ENCODE peak calls at places on chromosomes 7 and 10, in seven cellular contexts. P, C, M, N, W, L and A are unnamed samples.

GRCh38 chr10:70458329-70459060 is 17.0 kb upstream of the NODAL start:
- DNase-seq in P (no peak), C (no peak), M (no peak), N (peak), W (peak), L (peak), A (no peak)

GRCh38 chr7:86785641-86786040 is 141.9 kb downstream of the GRM3 start:
- DNase-seq in P (no peak), C (no peak), M (no peak), N (no peak), W (no peak), L (no peak), A (no peak)

GRCh38 chr10:5732141-5732540 is 47.5 kb downstream of the TASOR2 start:
- DNase-seq in P (no peak), C (no peak), M (no peak), N (peak), W (no peak), L (peak), A (no peak)

GRCh38 chr7:108570146-108570755 is 577 bp downstream of the DNAJB9 start:
- DNase-seq in P (peak), C (no peak), M (peak), N (peak), W (peak), L (peak), A (peak)

GRCh38 chr10:46250898-46251856 is 35.6 kb upstream of the ANTXRL start:
- DNase-seq in P (no peak), C (no peak), M (no peak), N (no peak), W (no peak), L (no peak), A (no peak)

GRCh38 chr7:100863406-100863950 is 3.7 kb upstream of the TRIP6 start:
- DNase-seq in P (no peak), C (no peak), M (no peak), N (no peak), W (peak), L (peak), A (peak)

GRCh38 chr7:8133188-8133848 is 128.6 kb downstream of the ICA1 start:
- DNase-seq in P (no peak), C (no peak), M (no peak), N (no peak), W (no peak), L (no peak), A (no peak)

GRCh38 chr10:79090134-79090803 is 21.5 kb downstream of the ZMIZ1 start:
- DNase-seq in P (no peak), C (no peak), M (no peak), N (no peak), W (no peak), L (no peak), A (no peak)

GRCh38 chr7:123844712-123845219 is at the start of gene HYAL4:
- DNase-seq in P (no peak), C (no peak), M (no peak), N (no peak), W (no peak), L (no peak), A (no peak)

GRCh38 chr7:149422914-149423285 is 38.0 kb downstream of the ZNF777 start:
- DNase-seq in P (no peak), C (no peak), M (peak), N (no peak), W (no peak), L (peak), A (no peak)

GRCh38 chr10:33808475-33808874 is 474.0 kb upstream of the NRP1 start:
- DNase-seq in P (no peak), C (no peak), M (no peak), N (no peak), W (no peak), L (no peak), A (no peak)

GRCh38 chr10:76946268-76946667 is 691.3 kb downstream of the KCNMA1 start:
- DNase-seq in P (no peak), C (no peak), M (no peak), N (no peak), W (no peak), L (no peak), A (no peak)

GRCh38 chr10:46551701-46552525 is 4.5 kb downstream of the GPRIN2 start:
- DNase-seq in P (no peak), C (no peak), M (no peak), N (peak), W (no peak), L (peak), A (no peak)

GRCh38 chr7:29976673-29977072 is 12.9 kb downstream of the SCRN1 start:
- DNase-seq in P (no peak), C (no peak), M (no peak), N (no peak), W (peak), L (peak), A (no peak)

GRCh38 chr7:48046458-48046857 is 11.1 kb downstream of the C7orf57 start:
- DNase-seq in P (no peak), C (no peak), M (no peak), N (no peak), W (no peak), L (no peak), A (no peak)